ENCODE peak calls at places on chromosomes 5 and 9, in five cellular contexts. A, T, V, O and K are unnamed samples.

GRCh38 chr5:7850533-7851239 is at the start of gene CFAP90:
- DNase-seq in T (no peak), A (peak), O (no peak), V (peak), K (peak)

GRCh38 chr9:81592890-81593271 is 96.5 kb downstream of the TLE1 start:
- DNase-seq in T (no peak), V (no peak), O (no peak), A (no peak), K (no peak)

GRCh38 chr9:29349050-29349449 is 1775.8 kb upstream of the C9orf72 start:
- DNase-seq in O (no peak), V (no peak), A (peak), T (no peak), K (no peak)

GRCh38 chr9:95018099-95018927 is 291.8 kb downstream of the AOPEP start:
- DNase-seq in A (peak), T (peak), O (no peak), V (peak), K (peak)

GRCh38 chr5:117084052-117084451 is 509.4 kb upstream of the SEMA6A start:
- DNase-seq in T (no peak), A (no peak), V (no peak), O (no peak), K (no peak)

GRCh38 chr5:59390989-59391388 is 502.5 kb downstream of the PDE4D start:
- DNase-seq in A (no peak), O (no peak), V (no peak), T (no peak), K (no peak)

GRCh38 chr9:107087256-107087655 is 195.8 kb upstream of the RAD23B start:
- DNase-seq in V (peak), T (no peak), A (no peak), O (no peak), K (no peak)

GRCh38 chr5:155728146-155728856 is 598.7 kb upstream of the SGCD start:
- DNase-seq in O (no peak), T (no peak), A (peak), V (peak), K (peak)

GRCh38 chr5:38961691-38962090 is 112.5 kb downstream of the RICTOR start:
- DNase-seq in A (no peak), T (no peak), O (no peak), V (no peak), K (no peak)

GRCh38 chr5:42168091-42168670 is 243.1 kb downstream of the FBXO4 start:
- DNase-seq in V (no peak), O (no peak), A (no peak), T (no peak), K (no peak)

GRCh38 chr5:112876362-112876761 is 15.3 kb downstream of the SRP19 start:
- DNase-seq in V (no peak), T (no peak), A (no peak), O (no peak), K (no peak)

GRCh38 chr5:44981708-44982107 is 173.0 kb downstream of the MRPS30 start:
- DNase-seq in V (no peak), O (no peak), A (no peak), T (no peak), K (no peak)

GRCh38 chr9:6024035-6024554 is 8.7 kb upstream of the RANBP6 start:
- DNase-seq in V (peak), T (peak), A (no peak), O (no peak), K (peak)

GRCh38 chr9:77587851-77588250 is 60.3 kb downstream of the GNA14 start:
- DNase-seq in T (no peak), V (no peak), O (no peak), A (no peak), K (no peak)

GRCh38 chr9:17135578-17135904 is 701 bp downstream of the CNTLN start:
- DNase-seq in O (no peak), V (no peak), A (no peak), T (no peak), K (no peak)

GRCh38 chr5:136729901-136730355 is 364.6 kb upstream of the TRPC7 start:
- DNase-seq in V (peak), T (peak), A (peak), O (peak), K (no peak)

GRCh38 chr9:128139621-128140020 is 9.6 kb upstream of the LCN2 start:
- DNase-seq in V (no peak), A (no peak), O (no peak), T (no peak), K (no peak)

GRCh38 chr5:41509399-41510175 is 814 bp downstream of the PLCXD3 start:
- DNase-seq in V (no peak), O (no peak), T (no peak), A (no peak), K (no peak)

GRCh38 chr9:91160181-91160580 is 201.5 kb downstream of the AUH start:
- DNase-seq in O (no peak), A (no peak), V (no peak), T (no peak), K (no peak)

GRCh38 chr9:113462781-113463286 is 693 bp upstream of the RGS3 start:
- DNase-seq in A (no peak), T (no peak), O (no peak), V (no peak), K (peak)

GRCh38 chr9:98275159-98275558 is 19.7 kb upstream of the TBC1D2 start:
- DNase-seq in V (no peak), O (no peak), A (no peak), T (no peak), K (no peak)

GRCh38 chr9:36625006-36625600 is 52.4 kb downstream of the MELK start:
- DNase-seq in V (peak), A (peak), T (peak), O (no peak), K (no peak)

GRCh38 chr5:138491284-138491648 is 26.0 kb downstream of the EGR1 start:
- DNase-seq in A (no peak), O (no peak), T (no peak), V (no peak), K (no peak)

GRCh38 chr5:146947181-146947941 is 68.8 kb upstream of the PPP2R2B start:
- DNase-seq in V (peak), A (no peak), T (peak), O (no peak), K (peak)

GRCh38 chr5:60805470-60805869 is 38.6 kb downstream of the ELOVL7 start:
- DNase-seq in V (peak), T (no peak), O (no peak), A (no peak), K (no peak)

GRCh38 chr5:90421136-90421535 is 11.6 kb upstream of the CETN3 start:
- DNase-seq in A (no peak), O (no peak), V (peak), T (no peak), K (peak)

GRCh38 chr5:135705230-135705631 is 126.4 kb upstream of the CXCL14 start:
- DNase-seq in O (peak), A (peak), V (peak), T (no peak), K (no peak)

GRCh38 chr5:38753776-38754175 is 92.0 kb upstream of the OSMR start:
- DNase-seq in O (no peak), A (peak), V (no peak), T (no peak), K (no peak)

GRCh38 chr9:98494852-98495251 is 213.9 kb downstream of the GABBR2 start:
- DNase-seq in O (no peak), V (no peak), A (no peak), T (no peak), K (no peak)

GRCh38 chr5:147403659-147404640 is 105.9 kb downstream of the DPYSL3 start:
- DNase-seq in T (peak), A (peak), O (peak), V (peak), K (no peak)

GRCh38 chr5:71974622-71975021 is 132.7 kb upstream of the MAP1B start:
- DNase-seq in O (no peak), A (no peak), V (peak), T (no peak), K (no peak)

GRCh38 chr5:132468665-132469379 is 21.8 kb downstream of the IRF1 start:
- DNase-seq in T (no peak), O (no peak), A (no peak), V (no peak), K (no peak)

GRCh38 chr5:34771076-34771475 is 67.9 kb upstream of the TTC23L start:
- DNase-seq in V (no peak), A (no peak), T (no peak), O (peak), K (no peak)

GRCh38 chr5:133359861-133360260 is 252.5 kb downstream of the FSTL4 start:
- DNase-seq in O (no peak), A (no peak), T (no peak), V (no peak), K (no peak)

GRCh38 chr9:135243201-135244190 is 156.0 kb downstream of the OLFM1 start:
- DNase-seq in T (no peak), O (no peak), A (no peak), V (no peak), K (no peak)

GRCh38 chr9:135246248-135247173 is 159.0 kb downstream of the OLFM1 start:
- DNase-seq in V (no peak), T (no peak), A (no peak), O (no peak), K (no peak)

GRCh38 chr9:135245482-135246247 is 158.2 kb downstream of the OLFM1 start:
- DNase-seq in O (no peak), V (no peak), T (no peak), A (no peak), K (no peak)

GRCh38 chr9:135244271-135244691 is 156.8 kb downstream of the OLFM1 start:
- DNase-seq in T (no peak), A (no peak), O (no peak), V (no peak), K (no peak)

DNA sequence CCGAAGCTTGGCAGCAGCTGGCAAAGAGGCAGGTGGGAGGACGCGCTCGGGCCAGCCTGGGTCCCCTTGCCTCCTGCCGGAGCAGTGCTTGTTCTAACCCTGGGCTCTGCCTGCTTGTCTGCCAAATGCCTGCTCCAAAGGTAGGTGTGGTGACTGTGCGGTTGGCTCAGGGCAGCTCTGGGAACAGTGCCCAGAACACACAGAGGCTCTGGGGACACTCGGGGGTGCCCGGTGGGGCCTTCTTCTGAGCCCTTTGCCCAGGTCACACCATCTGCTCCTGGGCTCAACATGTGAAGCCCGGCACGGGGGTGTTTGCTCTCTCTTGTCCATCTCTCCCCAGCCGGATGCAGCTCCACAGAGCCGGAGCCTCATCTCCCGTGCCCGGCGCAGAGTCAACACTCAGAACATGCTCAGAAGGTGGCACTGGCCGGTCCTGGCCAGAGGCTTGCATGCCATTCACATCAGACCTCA is 157.3 kb downstream of the OLFM1 start:
- DNase-seq in T (no peak), A (no peak), V (no peak), O (no peak), K (no peak)
- TF ChIP-seq EZH2 in T (no peak), A (no peak), V (no peak), O (no peak), K (no peak)

DNA sequence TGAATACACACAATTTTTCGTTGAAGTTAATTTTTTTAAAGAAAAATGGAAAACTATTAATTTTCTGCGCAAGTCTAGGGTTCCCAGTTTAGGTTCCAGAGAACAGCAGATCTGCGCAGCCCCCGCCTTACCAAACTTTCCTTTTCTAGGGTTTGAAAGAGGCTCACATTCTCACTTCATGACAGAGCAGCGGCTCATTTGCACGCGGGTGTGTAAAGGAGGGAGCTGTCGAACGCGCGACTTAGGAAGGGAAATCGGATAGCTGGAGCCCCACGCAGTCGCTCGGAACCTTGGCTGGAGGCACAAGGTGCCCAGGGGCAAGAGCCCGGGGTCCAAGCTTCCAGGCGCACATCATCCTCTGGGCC is 198.9 kb downstream of the MEF2C start:
- DNase-seq in A (no peak), O (no peak), T (no peak), V (no peak), K (no peak)
- TF ChIP-seq EZH2 in A (no peak), O (no peak), T (no peak), V (peak), K (peak)

DNA sequence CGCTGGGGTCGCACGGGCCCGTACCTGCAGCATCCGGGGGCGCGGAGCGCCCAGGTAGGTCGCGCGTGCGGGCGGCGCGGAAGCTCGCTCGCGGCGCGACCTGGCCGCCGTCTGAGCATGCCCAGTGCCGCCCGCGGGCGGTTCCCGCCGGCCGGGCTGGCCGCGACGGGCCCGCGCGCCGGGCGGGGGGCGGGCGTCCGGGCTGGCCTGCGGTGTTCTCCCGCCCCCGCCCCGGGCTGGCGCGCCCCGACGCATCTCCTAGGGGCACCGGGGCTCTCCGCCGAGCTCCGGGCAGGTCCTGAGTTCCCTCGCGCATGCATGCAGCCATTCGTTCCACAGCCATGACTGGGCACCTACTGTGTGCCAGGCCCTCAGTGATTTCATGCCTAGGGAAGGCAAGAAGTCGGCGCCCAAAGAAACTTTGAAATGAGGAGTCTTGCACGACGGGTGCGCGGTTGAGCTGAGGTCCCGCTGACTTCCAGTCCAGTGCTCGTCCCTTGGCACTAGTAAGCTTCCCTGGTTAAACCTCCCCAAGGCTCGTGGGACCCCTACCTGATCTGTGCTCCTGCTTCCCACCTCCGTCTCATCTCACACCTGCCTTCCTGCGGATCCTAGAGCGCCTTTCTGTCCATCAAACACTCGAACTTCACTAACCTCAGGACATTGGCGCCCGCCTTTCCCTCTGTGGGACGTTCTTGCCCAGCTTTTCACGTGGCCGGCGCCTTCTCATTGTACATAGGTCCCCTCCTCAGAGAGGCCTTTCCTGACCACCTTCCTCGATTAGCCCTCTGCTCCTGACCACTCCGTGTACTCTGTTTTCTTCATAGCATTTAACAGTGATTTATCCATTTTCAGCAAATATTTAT is at the start of gene PTPN3:
- DNase-seq in O (no peak), T (no peak), V (peak), A (no peak), K (peak)
- TF ChIP-seq EZH2 in O (no peak), T (no peak), V (no peak), A (peak), K (no peak)

GRCh38 chr9:101486693-101487442 is 46.8 kb upstream of the RNF20 start:
- DNase-seq in O (no peak), A (peak), V (peak), T (peak), K (peak)
- TF ChIP-seq EZH2 in O (no peak), A (no peak), V (no peak), T (no peak), K (peak)

DNA sequence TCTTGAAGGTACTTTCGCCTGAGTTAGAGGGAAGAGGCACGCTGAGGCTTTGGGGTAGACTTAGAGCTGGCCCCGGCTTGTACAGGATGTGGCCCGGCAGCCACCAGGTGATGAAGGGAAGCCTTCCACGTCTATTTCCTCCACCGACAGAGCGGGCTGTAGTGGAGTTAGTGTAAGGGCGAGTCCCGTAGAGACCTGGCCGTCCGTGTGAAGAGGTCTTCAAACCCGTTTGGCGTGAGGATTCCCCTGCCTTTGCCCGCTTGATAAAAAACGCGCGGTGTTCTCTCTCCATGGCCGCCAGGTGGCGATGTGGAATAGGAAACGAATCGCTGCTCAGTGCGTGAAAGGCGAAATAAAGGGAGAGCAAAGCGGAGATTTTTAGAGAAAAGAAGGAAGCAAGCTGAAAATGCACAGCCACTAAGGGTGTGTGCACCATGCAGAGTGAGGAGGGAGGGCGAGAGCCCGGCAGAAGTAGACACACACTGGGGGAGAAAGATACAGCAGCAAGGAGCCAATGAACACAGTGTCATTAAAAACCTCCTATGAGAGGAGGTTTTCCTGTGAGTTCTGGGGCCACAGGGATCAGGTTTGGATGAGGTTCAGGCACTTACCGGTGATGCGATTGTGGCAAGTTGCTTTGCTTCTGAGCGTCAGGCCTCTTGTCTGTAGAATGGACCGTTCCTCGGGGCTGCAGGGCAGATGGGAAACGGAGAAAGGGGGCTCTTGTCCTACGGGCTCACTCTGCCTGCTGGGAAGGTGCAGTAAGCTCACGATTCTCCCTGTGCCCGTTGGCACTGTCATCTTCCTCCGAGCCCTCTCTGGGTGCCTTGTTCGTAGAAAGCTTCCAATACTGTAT is 34.2 kb downstream of the STC2 start:
- DNase-seq in T (peak), A (peak), V (peak), O (peak), K (peak)
- TF ChIP-seq EZH2 in T (no peak), A (no peak), V (no peak), O (no peak), K (peak)